ENCODE peak calls at places on chromosome 17, in four cellular contexts. K is neural crest cell, M is astrocyte of the spinal cord, J is mammary epithelial cell. B is an unnamed sample.

GRCh38 chr17:68433211-68433610 is 24.1 kb downstream of the WIPI1 start:
- DNase-seq in M (no peak), K (no peak), J (no peak), B (no peak)

GRCh38 chr17:1574697-1575471 is 12.3 kb upstream of the PITPNA start:
- DNase-seq in K (no peak), J (no peak), M (no peak), B (no peak)

GRCh38 chr17:38509008-38509771 is 80.9 kb downstream of the ARHGAP23 start:
- DNase-seq in J (peak), K (peak), M (peak), B (peak)

GRCh38 chr17:6643460-6644125 is 2.7 kb downstream of the TXNDC17 start:
- DNase-seq in K (no peak), J (peak), M (peak), B (no peak)

GRCh38 chr17:82236142-82236971 is 7.5 kb downstream of the SLC16A3 start:
- DNase-seq in M (peak), K (peak), J (peak), B (peak)

GRCh38 chr17:72358465-72358864 is 237.6 kb downstream of the SOX9 start:
- DNase-seq in J (peak), K (no peak), M (peak), B (no peak)

GRCh38 chr17:56599093-56599492 is 5.6 kb downstream of the NOG start:
- DNase-seq in J (no peak), M (no peak), K (no peak), B (no peak)

GRCh38 chr17:43917348-43918025 is 10.2 kb upstream of the MPP2 start:
- DNase-seq in J (no peak), K (no peak), M (peak), B (no peak)

GRCh38 chr17:59651346-59651745 is 31.7 kb downstream of the CLTC start:
- DNase-seq in K (no peak), M (peak), J (peak), B (no peak)

GRCh38 chr17:48631693-48632578 is 5.8 kb upstream of the HOXB9 start:
- DNase-seq in K (no peak), M (no peak), J (no peak), B (no peak)

GRCh38 chr17:49546546-49547535 is 28.8 kb upstream of the NXPH3 start:
- DNase-seq in K (no peak), J (no peak), M (no peak), B (no peak)

GRCh38 chr17:16872836-16873653 is 98.9 kb downstream of the TNFRSF13B start:
- DNase-seq in K (peak), J (peak), M (no peak), B (peak)

GRCh38 chr17:63446981-63447687 is 1.0 kb upstream of the CYB561 start:
- DNase-seq in M (no peak), J (no peak), K (no peak), B (peak)

GRCh38 chr17:28864991-28865849 is 10.4 kb downstream of the ERAL1 start:
- DNase-seq in M (no peak), K (no peak), J (no peak), B (no peak)

GRCh38 chr17:59695943-59696681 is 11.1 kb downstream of the PTRH2 start:
- DNase-seq in J (no peak), K (no peak), M (no peak), B (no peak)

GRCh38 chr17:319266-319665 is 33.3 kb downstream of the RPH3AL start:
- DNase-seq in M (no peak), K (no peak), J (no peak), B (no peak)

GRCh38 chr17:63792055-63792729 is 18.2 kb downstream of the DDX42 start:
- DNase-seq in K (no peak), J (peak), M (no peak), B (no peak)

GRCh38 chr17:58325289-58325726 is 3.3 kb downstream of the TSPOAP1 start:
- DNase-seq in K (no peak), J (no peak), M (no peak), B (no peak)

GRCh38 chr17:78779848-78780247 is 2.2 kb downstream of the CYTH1 start:
- DNase-seq in M (no peak), J (peak), K (no peak), B (peak)

GRCh38 chr17:29571883-29572681 is 3.6 kb downstream of the TP53I13 start:
- DNase-seq in M (no peak), K (no peak), J (no peak), B (peak)

GRCh38 chr17:14918540-14918939 is 346.6 kb downstream of the PMP22 start:
- DNase-seq in K (no peak), J (no peak), M (peak), B (no peak)

GRCh38 chr17:19482571-19482970 is 51.1 kb upstream of the SLC47A1 start:
- DNase-seq in M (peak), K (no peak), J (peak), B (no peak)

GRCh38 chr17:8210761-8211458 is 535 bp upstream of the AURKB start:
- DNase-seq in J (no peak), K (no peak), M (no peak), B (no peak)

GRCh38 chr17:57340160-57340981 is 84.0 kb downstream of the MSI2 start:
- DNase-seq in J (no peak), K (no peak), M (no peak), B (no peak)

GRCh38 chr17:60610481-60610880 is 10.5 kb downstream of the PPM1D start:
- DNase-seq in M (no peak), K (no peak), J (no peak), B (no peak)

GRCh38 chr17:7011942-7012254 is 526 bp upstream of the RNASEK start:
- DNase-seq in M (no peak), K (no peak), J (no peak), B (no peak)

GRCh38 chr17:76145231-76146052 is 4.4 kb upstream of the FOXJ1 start:
- DNase-seq in M (no peak), K (no peak), J (no peak), B (peak)

GRCh38 chr17:79652999-79653643 is 42.3 kb upstream of the RBFOX3 start:
- DNase-seq in K (no peak), M (no peak), J (no peak), B (no peak)

GRCh38 chr17:1252203-1252608 is 18.0 kb upstream of the BHLHA9 start:
- DNase-seq in K (no peak), M (no peak), J (no peak), B (no peak)

GRCh38 chr17:19763416-19763815 is 15.3 kb upstream of the ALDH3A1 start:
- DNase-seq in K (no peak), M (no peak), J (no peak), B (no peak)

GRCh38 chr17:44389723-44390202 is 314 bp upstream of the ITGA2B start:
- DNase-seq in K (no peak), J (no peak), M (no peak), B (no peak)

GRCh38 chr17:83064732-83065659 is 14.4 kb upstream of the METRNL start:
- DNase-seq in K (no peak), M (no peak), J (no peak), B (peak)

GRCh38 chr17:40123811-40124114 is 2.0 kb downstream of the MSL1 start:
- DNase-seq in K (no peak), J (no peak), M (no peak), B (no peak)

GRCh38 chr17:40121886-40122465 is at the start of gene MSL1:
- DNase-seq in K (peak), M (peak), J (peak), B (peak)

GRCh38 chr17:40122944-40123810 is 1.4 kb downstream of the MSL1 start:
- DNase-seq in K (peak), J (peak), M (peak), B (no peak)

GRCh38 chr17:40121191-40121885 is 433 bp upstream of the MSL1 start:
- DNase-seq in M (peak), J (peak), K (peak), B (no peak)

GRCh38 chr17:40122466-40122943 is 734 bp downstream of the MSL1 start:
- DNase-seq in M (no peak), J (peak), K (peak), B (no peak)
- TF ChIP-seq CTCF in M (peak), J (peak), K (no peak), B (no peak)

GRCh38 chr17:81040791-81041337 is 5.9 kb downstream of the BAIAP2 start:
- DNase-seq in J (no peak), K (no peak), M (no peak), B (no peak)
- TF ChIP-seq CTCF in J (peak), K (peak), M (peak), B (no peak)

GRCh38 chr17:2709173-2709661 is 2.3 kb downstream of the CLUH start:
- DNase-seq in K (no peak), M (no peak), J (peak), B (no peak)

GRCh38 chr17:2706911-2707510 is 4.6 kb downstream of the CLUH start:
- DNase-seq in K (no peak), J (no peak), M (no peak), B (no peak)

GRCh38 chr17:2708585-2709172 is 2.9 kb downstream of the CLUH start:
- DNase-seq in K (no peak), M (no peak), J (no peak), B (no peak)

GRCh38 chr17:2705888-2706795 is 5.4 kb downstream of the CLUH start:
- DNase-seq in M (no peak), J (no peak), K (no peak), B (no peak)

GRCh38 chr17:2707721-2708584 is 3.6 kb downstream of the CLUH start:
- DNase-seq in J (no peak), K (peak), M (no peak), B (no peak)
- TF ChIP-seq CTCF in J (peak), K (peak), M (peak), B (no peak)

GRCh38 chr17:73420897-73421296 is 109.1 kb upstream of the CDC42EP4 start:
- DNase-seq in M (peak), K (no peak), J (peak), B (no peak)
- TF ChIP-seq CTCF in M (peak), K (peak), J (peak), B (no peak)

GRCh38 chr17:69944406-69944805 is 130.6 kb upstream of the KCNJ16 start:
- DNase-seq in K (no peak), M (no peak), J (no peak), B (no peak)

GRCh38 chr17:69949931-69950330 is 125.1 kb upstream of the KCNJ16 start:
- DNase-seq in M (no peak), J (no peak), K (no peak), B (no peak)

GRCh38 chr17:69948406-69948805 is 126.6 kb upstream of the KCNJ16 start:
- DNase-seq in J (no peak), M (no peak), K (no peak), B (no peak)

GRCh38 chr17:69945698-69946185 is 129.3 kb upstream of the KCNJ16 start:
- DNase-seq in J (no peak), K (no peak), M (peak), B (no peak)

DNA sequence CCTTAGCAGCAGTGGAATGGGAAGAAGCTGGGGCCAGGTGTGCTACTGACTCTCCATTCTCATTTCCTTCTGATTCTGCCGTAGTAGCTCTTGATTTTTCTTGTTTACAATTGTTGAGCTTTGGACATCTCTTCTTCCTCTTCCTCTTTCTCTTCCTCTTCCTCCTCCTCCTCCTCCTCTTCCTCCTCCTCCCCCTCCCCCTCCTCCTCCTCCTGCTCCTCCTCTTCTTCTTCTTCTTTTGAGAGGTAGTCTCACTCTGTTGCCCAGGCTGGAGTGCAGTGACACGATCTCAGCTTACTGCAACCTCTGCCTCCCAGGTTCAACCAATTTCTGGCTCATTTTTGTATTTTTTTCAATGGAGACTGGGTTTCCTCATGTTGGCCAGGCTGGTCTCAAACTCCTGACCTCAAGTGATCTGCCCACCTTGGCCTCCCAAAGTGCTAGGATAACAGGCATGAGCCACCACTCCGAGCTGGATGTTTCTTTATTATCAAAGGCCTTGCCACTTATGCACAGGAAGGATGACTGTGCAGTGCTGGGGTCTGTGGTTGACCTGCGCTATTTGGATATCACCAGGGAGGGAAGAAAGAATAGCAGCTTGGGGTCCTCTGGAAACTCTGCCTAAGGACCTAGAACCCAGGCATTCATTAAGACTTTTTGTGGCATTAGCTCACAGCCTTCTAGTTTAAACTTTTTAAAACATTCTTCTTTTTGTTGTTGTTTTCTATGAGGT is 127.8 kb upstream of the KCNJ16 start:
- DNase-seq in K (no peak), J (no peak), M (peak), B (no peak)
- TF ChIP-seq CTCF in K (no peak), J (no peak), M (no peak), B (no peak)

GRCh38 chr17:41882756-41883155 is 17.5 kb upstream of the KLHL11 start:
- DNase-seq in K (no peak), J (no peak), M (no peak), B (no peak)

GRCh38 chr17:41891135-41892065 is 26.2 kb upstream of the KLHL11 start:
- DNase-seq in M (no peak), J (no peak), K (no peak), B (no peak)

GRCh38 chr17:41880130-41880529 is 14.9 kb upstream of the KLHL11 start:
- DNase-seq in K (no peak), M (no peak), J (no peak), B (no peak)

GRCh38 chr17:41888332-41888965 is 23.2 kb upstream of the KLHL11 start:
- DNase-seq in J (no peak), K (no peak), M (no peak), B (no peak)

GRCh38 chr17:41885733-41886132 is 20.5 kb upstream of the KLHL11 start:
- DNase-seq in K (peak), M (no peak), J (no peak), B (no peak)
- TF ChIP-seq CTCF in K (peak), M (no peak), J (peak), B (peak)

DNA sequence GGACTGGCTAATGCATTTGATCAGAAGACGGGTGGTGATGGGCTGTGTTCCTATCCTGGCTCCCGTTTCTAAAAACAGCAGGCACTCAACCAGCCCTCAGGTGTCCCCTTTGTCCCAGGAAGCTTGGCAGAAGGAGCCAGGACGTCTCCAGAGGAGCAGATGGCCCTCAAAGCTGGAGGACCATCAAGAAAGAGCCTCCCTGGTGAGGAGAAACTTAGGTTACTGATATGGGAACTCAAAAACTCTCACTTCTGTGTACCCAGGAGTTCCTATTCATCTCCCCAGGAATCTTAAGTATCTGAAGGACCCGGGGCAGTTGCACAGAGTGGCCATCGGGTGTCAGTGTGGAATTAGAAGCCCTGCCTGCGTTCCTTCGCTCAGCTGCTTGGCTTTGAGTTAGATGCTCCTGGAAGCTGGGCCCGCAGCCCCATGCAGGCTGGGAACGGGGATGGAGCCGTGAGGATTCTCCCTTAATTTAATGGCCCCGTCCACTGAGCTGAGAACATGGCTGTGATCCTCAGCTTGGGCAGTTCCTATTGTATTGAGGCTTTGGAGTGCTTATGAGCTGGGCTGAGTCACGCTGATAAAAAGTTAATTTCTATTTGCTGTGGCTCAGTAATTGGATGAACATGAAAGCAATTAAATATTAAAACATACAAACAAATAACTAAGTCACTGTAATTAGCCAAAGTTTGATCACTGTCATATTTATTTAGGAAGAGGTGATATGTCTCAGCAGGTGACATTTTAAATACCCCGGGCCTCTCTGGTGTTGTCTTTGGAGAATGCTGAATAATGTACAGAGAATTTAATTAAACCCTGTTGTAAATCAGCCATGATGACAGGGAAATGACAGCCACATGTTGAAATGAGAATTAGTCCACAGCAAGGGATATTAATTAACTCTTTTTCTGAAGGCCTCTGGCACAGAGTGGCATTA is 402.1 kb downstream of the SEC14L1 start:
- DNase-seq in K (peak), M (peak), J (peak), B (peak)
- TF ChIP-seq CTCF in K (peak), M (peak), J (peak), B (peak)